ENCODE peak calls at places on chromosomes 1 and 21, in eight cellular contexts. N, K, Q, R, G, I, D and X are unnamed samples.

GRCh38 chr1:57844382-57844980 is 420.6 kb upstream of the DAB1 start:
- DNase-seq in K (no peak), G (no peak), Q (no peak), R (no peak), I (no peak), N (no peak), D (no peak), X (no peak)

GRCh38 chr1:224205438-224205840 is 22.4 kb downstream of the DEGS1 start:
- DNase-seq in D (no peak), I (no peak), N (peak; percentile 84), R (no peak), Q (peak; percentile 86), G (no peak), K (peak; percentile 91), X (peak; percentile 82)

GRCh38 chr1:161185732-161186311 is 8.5 kb upstream of the B4GALT3 start:
- DNase-seq in G (no peak), D (no peak), N (no peak), R (no peak), I (no peak), K (no peak), Q (no peak), X (no peak)

GRCh38 chr1:23118957-23119792 is 49.5 kb downstream of the LUZP1 start:
- DNase-seq in D (no peak), G (no peak), R (no peak), Q (no peak), N (peak; percentile 20), I (no peak), K (peak; percentile 37), X (no peak)

GRCh38 chr1:71785470-71785869 is 496.9 kb downstream of the NEGR1 start:
- DNase-seq in I (no peak), N (no peak), G (no peak), Q (no peak), R (no peak), D (no peak), K (no peak), X (no peak)

GRCh38 chr1:15277370-15277769 is 30.3 kb downstream of the FHAD1 start:
- DNase-seq in K (no peak), N (no peak), I (no peak), Q (no peak), R (no peak), D (no peak), G (no peak), X (no peak)

GRCh38 chr1:77834771-77835334 is 53.6 kb upstream of the NEXN start:
- DNase-seq in I (no peak), D (no peak), Q (peak; percentile 55), R (no peak), K (peak; percentile 72), N (peak; percentile 71), G (no peak), X (peak; percentile 70)

GRCh38 chr1:151990856-151991198 is 2.8 kb downstream of the S100A10 start:
- DNase-seq in Q (peak; percentile 92), R (no peak), N (peak; percentile 77), D (no peak), K (peak; percentile 79), I (no peak), G (no peak), X (peak; percentile 66)

GRCh38 chr1:42925132-42925769 is 33.4 kb downstream of the SLC2A1 start:
- DNase-seq in R (no peak), N (no peak), K (no peak), G (no peak), Q (no peak), D (peak; percentile 48), I (no peak), X (no peak)

DNA sequence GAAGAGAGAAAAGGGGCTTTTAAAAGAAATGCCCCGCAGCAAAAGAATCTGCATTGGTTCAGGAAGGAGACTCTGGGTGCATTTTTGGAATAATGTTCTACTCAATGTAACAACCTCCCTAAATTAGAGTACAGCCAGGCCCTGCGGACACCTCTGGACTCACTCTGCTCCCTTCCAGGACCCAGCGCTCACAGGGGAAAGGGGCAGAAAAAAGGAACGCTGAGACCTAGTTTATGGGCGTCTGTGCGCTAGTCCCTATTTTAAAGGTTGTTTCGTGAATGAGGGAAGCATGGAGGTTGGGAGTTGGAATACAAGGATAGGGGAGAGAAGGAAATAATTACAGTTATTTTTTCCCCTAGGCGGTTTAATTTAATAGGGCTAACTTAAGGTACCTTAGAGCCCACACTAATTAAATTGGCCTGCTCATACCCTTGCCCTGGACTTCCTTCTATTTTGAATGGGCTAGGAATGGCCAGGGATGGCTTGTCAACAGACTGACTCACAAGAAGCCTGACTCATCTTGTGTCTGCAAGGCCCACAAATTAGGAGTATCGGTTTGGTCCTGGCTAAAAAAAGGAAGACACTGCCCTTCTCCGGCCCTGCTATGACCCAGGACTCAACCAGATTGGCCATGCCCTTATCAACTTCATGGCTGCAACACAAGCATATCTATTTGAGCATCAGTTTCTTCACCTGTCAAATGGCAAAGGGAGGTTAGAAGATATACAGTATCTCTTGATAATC is 1.9 kb upstream of the SSBP3 start:
- DNase-seq in D (no peak), I (peak; percentile 39), Q (peak; percentile 89), R (peak; percentile 28), N (peak; percentile 91), G (no peak), K (peak; percentile 89), X (peak; percentile 87)
- H3K9ac ChIP-seq in D (no peak overlapping the region), I (peak overlapping the region; percentile 75), Q (peak overlapping the region; percentile 50), R (peak overlapping the region; percentile 25), N (no peak overlapping the region), G (no peak overlapping the region), K (no peak overlapping the region), X (peak overlapping the region; percentile 58)

GRCh38 chr1:111242805-111243523 is 15.5 kb downstream of the CHI3L2 start:
- DNase-seq in K (no peak), I (no peak), D (peak; percentile 14), Q (no peak), N (no peak), G (no peak), R (no peak), X (no peak)

GRCh38 chr1:111249960-111250359 is 22.4 kb downstream of the CHI3L2 start:
- DNase-seq in R (no peak), D (no peak), N (no peak), I (no peak), G (no peak), K (no peak), Q (no peak), X (no peak)

GRCh38 chr1:111241797-111242196 is 14.3 kb downstream of the CHI3L2 start:
- DNase-seq in K (peak; percentile 4), I (peak; percentile 72), D (peak; percentile 17), Q (peak; percentile 10), R (no peak), G (no peak), N (peak; percentile 37), X (no peak)

GRCh38 chr1:111251570-111251969 is 24.1 kb downstream of the CHI3L2 start:
- DNase-seq in N (no peak), I (no peak), R (no peak), G (no peak), K (no peak), Q (no peak), D (no peak), X (no peak)

DNA sequence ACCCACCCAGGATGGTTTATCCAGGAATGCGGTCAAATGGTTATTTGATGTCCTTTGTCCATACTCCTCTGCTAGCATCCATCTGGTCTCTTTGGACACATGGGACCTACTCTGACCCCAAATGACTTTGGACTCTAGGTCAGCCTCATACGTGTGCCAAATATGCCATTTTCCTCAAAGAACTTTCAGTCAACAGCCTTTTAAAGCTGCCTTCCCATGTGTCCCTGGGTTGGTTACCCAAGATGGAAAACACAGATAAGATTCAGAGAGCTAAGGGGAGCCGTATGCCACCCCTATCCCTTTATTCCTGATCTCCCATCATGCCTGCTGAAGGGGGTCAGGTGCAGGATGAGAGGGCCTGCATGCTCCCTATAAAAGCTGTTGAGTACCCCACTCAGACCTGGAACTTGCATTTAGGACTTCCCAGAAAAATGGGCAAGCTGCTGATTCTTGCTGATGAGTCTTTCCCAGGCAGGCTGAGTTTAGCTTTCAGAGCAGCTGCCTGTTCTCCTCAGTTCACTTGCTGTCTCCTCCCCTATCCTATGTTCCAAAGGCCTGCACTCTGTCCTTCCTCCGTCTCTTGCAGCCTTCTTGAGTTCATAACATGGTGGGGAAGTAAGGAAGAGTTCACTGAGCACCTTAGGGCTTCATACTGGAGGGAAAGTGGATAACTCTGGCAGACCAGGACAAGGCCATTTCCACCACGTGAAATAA is 19.8 kb downstream of the CHI3L2 start:
- DNase-seq in I (no peak), R (no peak), G (no peak), K (no peak), N (no peak), D (no peak), Q (no peak), X (no peak)
- H3K9ac ChIP-seq in I (no peak overlapping the region), R (no peak overlapping the region), G (no peak overlapping the region), K (no peak overlapping the region), N (no peak overlapping the region), D (no peak overlapping the region), Q (no peak overlapping the region), X (no peak overlapping the region)

GRCh38 chr1:9494936-9495758 is 44.1 kb upstream of the SLC25A33 start:
- DNase-seq in D (peak; percentile 91), K (peak; percentile 32), R (no peak), G (peak; percentile 68), N (peak; percentile 30), Q (peak; percentile 67), I (peak; percentile 35), X (no peak)
- H3K9ac ChIP-seq in D (no peak overlapping the region), K (no peak overlapping the region), R (no peak overlapping the region), G (peak overlapping the region; percentile 53), N (peak overlapping the region; percentile 16), Q (no peak overlapping the region), I (no peak overlapping the region), X (no peak overlapping the region)

GRCh38 chr1:63316540-63316939 is 5.8 kb upstream of the FOXD3 start:
- DNase-seq in K (no peak), D (no peak), Q (no peak), I (no peak), R (no peak), N (no peak), G (no peak), X (no peak)

GRCh38 chr1:63317814-63318156 is 4.6 kb upstream of the FOXD3 start:
- DNase-seq in Q (no peak), K (no peak), D (no peak), G (no peak), N (no peak), I (no peak), R (no peak), X (no peak)

GRCh38 chr1:63319069-63320023 is 3.0 kb upstream of the FOXD3 start:
- DNase-seq in I (no peak), G (peak; percentile 45), D (peak; percentile 77), K (no peak), R (no peak), Q (no peak), N (no peak), X (no peak)

GRCh38 chr1:63318255-63319068 is 3.9 kb upstream of the FOXD3 start:
- DNase-seq in Q (no peak), I (no peak), R (no peak), D (no peak), K (no peak), N (no peak), G (no peak), X (no peak)

GRCh38 chr1:63317007-63317813 is 5.2 kb upstream of the FOXD3 start:
- DNase-seq in Q (peak; percentile 91), N (peak; percentile 27), G (peak; percentile 65), R (peak; percentile 13), D (peak; percentile 93), I (peak; percentile 90), K (peak; percentile 41), X (no peak)
- H3K9ac ChIP-seq in Q (peak overlapping the region; percentile 77), N (no peak overlapping the region), G (no peak overlapping the region), R (no peak overlapping the region), D (no peak overlapping the region), I (peak overlapping the region; percentile 77), K (no peak overlapping the region), X (no peak overlapping the region)

GRCh38 chr21:15870819-15871218 is 141.0 kb downstream of the USP25 start:
- DNase-seq in Q (no peak), R (no peak), G (no peak), K (no peak), D (no peak), N (no peak), I (no peak), X (no peak)
- H3K9ac ChIP-seq in Q (no peak overlapping the region), R (no peak overlapping the region), G (no peak overlapping the region), K (no peak overlapping the region), D (no peak overlapping the region), N (no peak overlapping the region), I (no peak overlapping the region), X (no peak overlapping the region)